ENCODE peak calls at places on chromosomes 2 and 18, in eight cellular contexts. One of them, this sample, is unnamed.
A peak's percentile ranks its signal among the peaks of the same experiment; 100 is the strongest.

GRCh38 chr2:29219374-29219773 is 104.2 kb downstream of the CLIP4 start:
- DNase-seq in fibroblast of lung: no peak
- DNase-seq in A172: no peak
- DNase-seq in HEK293T: no peak
- DNase-seq in GM04504: no peak
- DNase-seq in stromal cell of bone marrow: no peak
- DNase-seq in occipital lobe: no peak
- DNase-seq in NCI-H2081 treated with DMSO at 0.1 percent for 48 hours: no peak
- DNase-seq in this sample: no peak

GRCh38 chr2:227578642-227579041 is 20.1 kb upstream of the SCYGR2 start:
- DNase-seq in GM04504: no peak
- DNase-seq in fibroblast of lung: no peak
- DNase-seq in NCI-H2081 treated with DMSO at 0.1 percent for 48 hours: no peak
- DNase-seq in stromal cell of bone marrow: no peak
- DNase-seq in HEK293T: no peak
- DNase-seq in occipital lobe: no peak
- DNase-seq in A172: no peak
- DNase-seq in this sample: no peak

GRCh38 chr2:235507928-235508327 is 14.1 kb downstream of the AGAP1 start:
- DNase-seq in HEK293T: no peak
- DNase-seq in fibroblast of lung: no peak
- DNase-seq in stromal cell of bone marrow: no peak
- DNase-seq in NCI-H2081 treated with DMSO at 0.1 percent for 48 hours: no peak
- DNase-seq in GM04504: no peak
- DNase-seq in A172: no peak
- DNase-seq in occipital lobe: no peak
- DNase-seq in this sample: no peak

GRCh38 chr2:75326645-75327044 is 127.3 kb upstream of the TACR1 start:
- DNase-seq in HEK293T: no peak
- DNase-seq in NCI-H2081 treated with DMSO at 0.1 percent for 48 hours: no peak
- DNase-seq in fibroblast of lung: no peak
- DNase-seq in stromal cell of bone marrow: no peak
- DNase-seq in A172: no peak
- DNase-seq in GM04504: no peak
- DNase-seq in occipital lobe: no peak
- DNase-seq in this sample: no peak

GRCh38 chr2:5742126-5742525 is 49.9 kb downstream of the SOX11 start:
- DNase-seq in fibroblast of lung: no peak
- DNase-seq in NCI-H2081 treated with DMSO at 0.1 percent for 48 hours: no peak
- DNase-seq in occipital lobe: no peak
- DNase-seq in A172: no peak
- DNase-seq in stromal cell of bone marrow: no peak
- DNase-seq in HEK293T: no peak
- DNase-seq in GM04504: no peak
- DNase-seq in this sample: no peak

GRCh38 chr18:44917184-44917864 is 236.6 kb downstream of the SETBP1 start:
- DNase-seq in HEK293T: no peak
- DNase-seq in NCI-H2081 treated with DMSO at 0.1 percent for 48 hours: no peak
- DNase-seq in A172: no peak
- DNase-seq in occipital lobe: no peak
- DNase-seq in GM04504: no peak
- DNase-seq in fibroblast of lung: peak; percentile 51
- DNase-seq in stromal cell of bone marrow: no peak
- DNase-seq in this sample: no peak

GRCh38 chr2:101473581-101473910 is 1.4 kb downstream of the RFX8 start:
- DNase-seq in fibroblast of lung: peak; percentile 78
- DNase-seq in stromal cell of bone marrow: peak; percentile 47
- DNase-seq in HEK293T: no peak
- DNase-seq in A172: no peak
- DNase-seq in occipital lobe: no peak
- DNase-seq in NCI-H2081 treated with DMSO at 0.1 percent for 48 hours: no peak
- DNase-seq in GM04504: no peak
- DNase-seq in this sample: no peak

GRCh38 chr18:72727776-72728175 is 140.0 kb downstream of the NETO1 start:
- DNase-seq in A172: no peak
- DNase-seq in occipital lobe: no peak
- DNase-seq in fibroblast of lung: no peak
- DNase-seq in stromal cell of bone marrow: no peak
- DNase-seq in HEK293T: no peak
- DNase-seq in GM04504: no peak
- DNase-seq in NCI-H2081 treated with DMSO at 0.1 percent for 48 hours: no peak
- DNase-seq in this sample: no peak

GRCh38 chr2:171521361-171522056 is 765 bp upstream of the CYBRD1 start:
- DNase-seq in HEK293T: no peak
- DNase-seq in occipital lobe: no peak
- DNase-seq in fibroblast of lung: no peak
- DNase-seq in A172: no peak
- DNase-seq in GM04504: no peak
- DNase-seq in NCI-H2081 treated with DMSO at 0.1 percent for 48 hours: no peak
- DNase-seq in stromal cell of bone marrow: no peak
- DNase-seq in this sample: no peak

GRCh38 chr2:127733816-127734537 is 32.7 kb downstream of the SFT2D3 start:
- DNase-seq in HEK293T: no peak
- DNase-seq in A172: no peak
- DNase-seq in fibroblast of lung: peak; percentile 39
- DNase-seq in NCI-H2081 treated with DMSO at 0.1 percent for 48 hours: no peak
- DNase-seq in stromal cell of bone marrow: peak; percentile 5
- DNase-seq in occipital lobe: no peak
- DNase-seq in GM04504: no peak
- DNase-seq in this sample: no peak

GRCh38 chr2:73418343-73418742 is 32.7 kb downstream of the ALMS1 start:
- DNase-seq in NCI-H2081 treated with DMSO at 0.1 percent for 48 hours: no peak
- DNase-seq in A172: no peak
- DNase-seq in fibroblast of lung: peak; percentile 91
- DNase-seq in GM04504: peak; percentile 79
- DNase-seq in HEK293T: no peak
- DNase-seq in stromal cell of bone marrow: peak; percentile 84
- DNase-seq in occipital lobe: peak; percentile 47
- DNase-seq in this sample: no peak

GRCh38 chr2:79040967-79041582 is 15.6 kb downstream of the REG3G start:
- DNase-seq in NCI-H2081 treated with DMSO at 0.1 percent for 48 hours: no peak
- DNase-seq in GM04504: no peak
- DNase-seq in stromal cell of bone marrow: no peak
- DNase-seq in HEK293T: peak; percentile 23
- DNase-seq in fibroblast of lung: no peak
- DNase-seq in A172: peak; percentile 7
- DNase-seq in occipital lobe: no peak
- DNase-seq in this sample: no peak

GRCh38 chr2:75476778-75477177 is 84.0 kb downstream of the EVA1A start:
- DNase-seq in HEK293T: no peak
- DNase-seq in stromal cell of bone marrow: peak; percentile 20
- DNase-seq in fibroblast of lung: no peak
- DNase-seq in NCI-H2081 treated with DMSO at 0.1 percent for 48 hours: no peak
- DNase-seq in GM04504: peak; percentile 20
- DNase-seq in occipital lobe: no peak
- DNase-seq in A172: peak; percentile 88
- DNase-seq in this sample: no peak

GRCh38 chr18:36420826-36421225 is 123.3 kb downstream of the FHOD3 start:
- DNase-seq in occipital lobe: no peak
- DNase-seq in A172: peak; percentile 61
- DNase-seq in GM04504: no peak
- DNase-seq in stromal cell of bone marrow: peak; percentile 45
- DNase-seq in fibroblast of lung: no peak
- DNase-seq in NCI-H2081 treated with DMSO at 0.1 percent for 48 hours: no peak
- DNase-seq in HEK293T: no peak
- DNase-seq in this sample: no peak

GRCh38 chr18:66534110-66534509 is 69.8 kb downstream of the CDH19 start:
- DNase-seq in GM04504: no peak
- DNase-seq in stromal cell of bone marrow: no peak
- DNase-seq in HEK293T: no peak
- DNase-seq in occipital lobe: no peak
- DNase-seq in A172: no peak
- DNase-seq in fibroblast of lung: no peak
- DNase-seq in NCI-H2081 treated with DMSO at 0.1 percent for 48 hours: peak; percentile 83
- DNase-seq in this sample: no peak

GRCh38 chr2:173488861-173489260 is 134.2 kb downstream of the CDCA7 start:
- DNase-seq in NCI-H2081 treated with DMSO at 0.1 percent for 48 hours: peak; percentile 99
- DNase-seq in stromal cell of bone marrow: no peak
- DNase-seq in occipital lobe: no peak
- DNase-seq in fibroblast of lung: no peak
- DNase-seq in HEK293T: no peak
- DNase-seq in A172: no peak
- DNase-seq in GM04504: no peak
- DNase-seq in this sample: no peak

GRCh38 chr2:51265539-51265938 is 233.6 kb upstream of the NRXN1 start:
- DNase-seq in stromal cell of bone marrow: no peak
- DNase-seq in GM04504: no peak
- DNase-seq in NCI-H2081 treated with DMSO at 0.1 percent for 48 hours: no peak
- DNase-seq in HEK293T: no peak
- DNase-seq in A172: no peak
- DNase-seq in occipital lobe: no peak
- DNase-seq in fibroblast of lung: no peak
- DNase-seq in this sample: no peak

GRCh38 chr2:160220001-160220400 is 19.9 kb upstream of the ITGB6 start:
- DNase-seq in stromal cell of bone marrow: no peak
- DNase-seq in occipital lobe: no peak
- DNase-seq in fibroblast of lung: no peak
- DNase-seq in A172: no peak
- DNase-seq in HEK293T: no peak
- DNase-seq in NCI-H2081 treated with DMSO at 0.1 percent for 48 hours: no peak
- DNase-seq in GM04504: no peak
- DNase-seq in this sample: no peak

GRCh38 chr2:33068261-33068660 is 121.5 kb downstream of the LTBP1 start:
- DNase-seq in occipital lobe: no peak
- DNase-seq in GM04504: no peak
- DNase-seq in HEK293T: no peak
- DNase-seq in fibroblast of lung: peak; percentile 69
- DNase-seq in stromal cell of bone marrow: no peak
- DNase-seq in NCI-H2081 treated with DMSO at 0.1 percent for 48 hours: no peak
- DNase-seq in A172: peak; percentile 68
- DNase-seq in this sample: no peak

GRCh38 chr2:199663157-199663556 is 187.8 kb downstream of the FTCDNL1 start:
- DNase-seq in occipital lobe: no peak
- DNase-seq in GM04504: no peak
- DNase-seq in fibroblast of lung: no peak
- DNase-seq in NCI-H2081 treated with DMSO at 0.1 percent for 48 hours: no peak
- DNase-seq in stromal cell of bone marrow: no peak
- DNase-seq in A172: no peak
- DNase-seq in HEK293T: no peak
- DNase-seq in this sample: no peak

GRCh38 chr2:230135126-230135525 is 66.4 kb upstream of the SLC16A14 start:
- DNase-seq in HEK293T: no peak
- DNase-seq in fibroblast of lung: no peak
- DNase-seq in stromal cell of bone marrow: no peak
- DNase-seq in GM04504: no peak
- DNase-seq in NCI-H2081 treated with DMSO at 0.1 percent for 48 hours: no peak
- DNase-seq in occipital lobe: no peak
- DNase-seq in A172: no peak
- DNase-seq in this sample: no peak

GRCh38 chr2:68556384-68556783 is 87.0 kb upstream of the PROKR1 start:
- DNase-seq in occipital lobe: no peak
- DNase-seq in A172: no peak
- DNase-seq in stromal cell of bone marrow: no peak
- DNase-seq in NCI-H2081 treated with DMSO at 0.1 percent for 48 hours: no peak
- DNase-seq in fibroblast of lung: peak; percentile 37
- DNase-seq in HEK293T: no peak
- DNase-seq in GM04504: no peak
- DNase-seq in this sample: no peak

GRCh38 chr18:11154369-11154982 is 5.1 kb upstream of the PIEZO2 start:
- DNase-seq in fibroblast of lung: peak; percentile 85
- DNase-seq in NCI-H2081 treated with DMSO at 0.1 percent for 48 hours: no peak
- DNase-seq in occipital lobe: no peak
- DNase-seq in HEK293T: peak; percentile 10
- DNase-seq in GM04504: no peak
- DNase-seq in stromal cell of bone marrow: peak; percentile 41
- DNase-seq in A172: peak; percentile 60
- DNase-seq in this sample: no peak

GRCh38 chr2:176189666-176190641 is 1.5 kb downstream of the HOXD1 start:
- DNase-seq in occipital lobe: no peak
- DNase-seq in fibroblast of lung: no peak
- DNase-seq in HEK293T: no peak
- DNase-seq in A172: no peak
- DNase-seq in NCI-H2081 treated with DMSO at 0.1 percent for 48 hours: no peak
- DNase-seq in GM04504: no peak
- DNase-seq in stromal cell of bone marrow: no peak
- DNase-seq in this sample: no peak

GRCh38 chr2:203740741-203741363 is 34.4 kb downstream of the CD28 start:
- DNase-seq in stromal cell of bone marrow: no peak
- DNase-seq in fibroblast of lung: no peak
- DNase-seq in GM04504: peak; percentile 28
- DNase-seq in HEK293T: no peak
- DNase-seq in A172: peak; percentile 20
- DNase-seq in occipital lobe: no peak
- DNase-seq in NCI-H2081 treated with DMSO at 0.1 percent for 48 hours: no peak
- DNase-seq in this sample: no peak

GRCh38 chr2:8927510-8928456 is 75.7 kb downstream of the MBOAT2 start:
- DNase-seq in occipital lobe: peak; percentile 31
- DNase-seq in GM04504: no peak
- DNase-seq in HEK293T: no peak
- DNase-seq in NCI-H2081 treated with DMSO at 0.1 percent for 48 hours: no peak
- DNase-seq in fibroblast of lung: no peak
- DNase-seq in stromal cell of bone marrow: no peak
- DNase-seq in A172: no peak
- DNase-seq in this sample: no peak

GRCh38 chr2:32697156-32697555 is 69.3 kb downstream of the TTC27 start:
- DNase-seq in NCI-H2081 treated with DMSO at 0.1 percent for 48 hours: no peak
- DNase-seq in A172: peak; percentile 51
- DNase-seq in occipital lobe: no peak
- DNase-seq in stromal cell of bone marrow: peak; percentile 68
- DNase-seq in GM04504: peak; percentile 38
- DNase-seq in fibroblast of lung: peak; percentile 89
- DNase-seq in HEK293T: no peak
- DNase-seq in this sample: no peak

GRCh38 chr2:214193943-214194342 is 216.9 kb upstream of the VWC2L start:
- DNase-seq in fibroblast of lung: peak; percentile 9
- DNase-seq in HEK293T: no peak
- DNase-seq in A172: peak; percentile 78
- DNase-seq in NCI-H2081 treated with DMSO at 0.1 percent for 48 hours: no peak
- DNase-seq in stromal cell of bone marrow: peak; percentile 46
- DNase-seq in GM04504: peak; percentile 35
- DNase-seq in occipital lobe: no peak
- DNase-seq in this sample: no peak

GRCh38 chr2:200408428-200409311 is 101.2 kb downstream of the KCTD18 start:
- DNase-seq in occipital lobe: no peak
- DNase-seq in A172: peak; percentile 88
- DNase-seq in NCI-H2081 treated with DMSO at 0.1 percent for 48 hours: no peak
- DNase-seq in HEK293T: no peak
- DNase-seq in GM04504: no peak
- DNase-seq in stromal cell of bone marrow: peak; percentile 61
- DNase-seq in fibroblast of lung: peak; percentile 74
- DNase-seq in this sample: no peak

This sample was measured in endothelial cell.